ENCODE peak calls at places on chromosomes 12 and 14, in six cellular contexts. One of them, this sample, is unnamed.

GRCh38 chr14:64720190-64720589 is 16.0 kb downstream of the PLEKHG3 start:
- DNase-seq in A549: peak; percentile 91
- DNase-seq in MM.1S: no peak
- DNase-seq in transverse colon: peak; percentile 81
- DNase-seq in lower lobe of right lung: no peak
- DNase-seq in GM06990: no peak
- DNase-seq in this sample: peak; percentile 66

GRCh38 chr12:59650594-59651229 is 54.9 kb downstream of the SLC16A7 start:
- DNase-seq in A549: no peak
- DNase-seq in MM.1S: no peak
- DNase-seq in transverse colon: no peak
- DNase-seq in lower lobe of right lung: no peak
- DNase-seq in GM06990: no peak
- DNase-seq in this sample: no peak

GRCh38 chr12:56271031-56271430 is 4.3 kb downstream of the COQ10A start:
- DNase-seq in A549: peak; percentile 50
- DNase-seq in MM.1S: no peak
- DNase-seq in transverse colon: no peak
- DNase-seq in lower lobe of right lung: no peak
- DNase-seq in GM06990: no peak
- DNase-seq in this sample: peak; percentile 31

GRCh38 chr14:92443741-92444140 is 69.8 kb upstream of the RIN3 start:
- DNase-seq in A549: no peak
- DNase-seq in MM.1S: no peak
- DNase-seq in transverse colon: no peak
- DNase-seq in lower lobe of right lung: no peak
- DNase-seq in GM06990: no peak
- DNase-seq in this sample: no peak

GRCh38 chr14:59600211-59600945 is 23.8 kb upstream of the CCDC175 start:
- DNase-seq in A549: no peak
- DNase-seq in MM.1S: no peak
- DNase-seq in transverse colon: no peak
- DNase-seq in lower lobe of right lung: no peak
- DNase-seq in GM06990: no peak
- DNase-seq in this sample: no peak

GRCh38 chr14:64213079-64213478 is 81.1 kb downstream of the ESR2 start:
- DNase-seq in A549: no peak
- DNase-seq in MM.1S: no peak
- DNase-seq in transverse colon: no peak
- DNase-seq in lower lobe of right lung: peak; percentile 61
- DNase-seq in GM06990: no peak
- DNase-seq in this sample: peak; percentile 9

GRCh38 chr14:100115726-100116125 is 43.7 kb downstream of the DEGS2 start:
- DNase-seq in A549: no peak
- DNase-seq in MM.1S: no peak
- DNase-seq in transverse colon: no peak
- DNase-seq in lower lobe of right lung: no peak
- DNase-seq in GM06990: no peak
- DNase-seq in this sample: no peak

GRCh38 chr12:6852651-6853354 is 853 bp downstream of the USP5 start:
- DNase-seq in A549: peak; percentile 48
- DNase-seq in MM.1S: peak; percentile 63
- DNase-seq in transverse colon: peak; percentile 50
- DNase-seq in lower lobe of right lung: no peak
- DNase-seq in GM06990: peak; percentile 51
- DNase-seq in this sample: peak; percentile 82

GRCh38 chr14:20118795-20119194 is 8.3 kb downstream of the OR4K17 start:
- DNase-seq in A549: no peak
- DNase-seq in MM.1S: no peak
- DNase-seq in transverse colon: no peak
- DNase-seq in lower lobe of right lung: no peak
- DNase-seq in GM06990: no peak
- DNase-seq in this sample: no peak

GRCh38 chr12:76346798-76347420 is 1.3 kb downstream of the BBS10 start:
- DNase-seq in A549: no peak
- DNase-seq in MM.1S: peak; percentile 63
- DNase-seq in transverse colon: no peak
- DNase-seq in lower lobe of right lung: no peak
- DNase-seq in GM06990: peak; percentile 18
- DNase-seq in this sample: peak; percentile 77

GRCh38 chr12:499837-500458 is 40.2 kb downstream of the B4GALNT3 start:
- DNase-seq in A549: no peak
- DNase-seq in MM.1S: no peak
- DNase-seq in transverse colon: no peak
- DNase-seq in lower lobe of right lung: no peak
- DNase-seq in GM06990: no peak
- DNase-seq in this sample: no peak

GRCh38 chr14:75826599-75826998 is 155.2 kb downstream of the TGFB3 start:
- DNase-seq in A549: no peak
- DNase-seq in MM.1S: no peak
- DNase-seq in transverse colon: no peak
- DNase-seq in lower lobe of right lung: no peak
- DNase-seq in GM06990: no peak
- DNase-seq in this sample: peak; percentile 31

GRCh38 chr12:1939316-1939715 is 20.9 kb upstream of the CACNA2D4 start:
- DNase-seq in A549: no peak
- DNase-seq in MM.1S: no peak
- DNase-seq in transverse colon: no peak
- DNase-seq in lower lobe of right lung: no peak
- DNase-seq in GM06990: no peak
- DNase-seq in this sample: no peak

GRCh38 chr14:93430889-93431670 is at the start of gene UNC79:
- DNase-seq in A549: no peak
- DNase-seq in MM.1S: no peak
- DNase-seq in transverse colon: no peak
- DNase-seq in lower lobe of right lung: no peak
- DNase-seq in GM06990: no peak
- DNase-seq in this sample: no peak

GRCh38 chr14:95514131-95515079 is 2.0 kb downstream of the SYNE3 start:
- DNase-seq in A549: no peak
- DNase-seq in MM.1S: peak; percentile 45
- DNase-seq in transverse colon: no peak
- DNase-seq in lower lobe of right lung: peak; percentile 54
- DNase-seq in GM06990: no peak
- DNase-seq in this sample: no peak

GRCh38 chr14:74368026-74368425 is 19.8 kb downstream of the VRTN start:
- DNase-seq in A549: no peak
- DNase-seq in MM.1S: no peak
- DNase-seq in transverse colon: no peak
- DNase-seq in lower lobe of right lung: no peak
- DNase-seq in GM06990: no peak
- DNase-seq in this sample: no peak

DNA sequence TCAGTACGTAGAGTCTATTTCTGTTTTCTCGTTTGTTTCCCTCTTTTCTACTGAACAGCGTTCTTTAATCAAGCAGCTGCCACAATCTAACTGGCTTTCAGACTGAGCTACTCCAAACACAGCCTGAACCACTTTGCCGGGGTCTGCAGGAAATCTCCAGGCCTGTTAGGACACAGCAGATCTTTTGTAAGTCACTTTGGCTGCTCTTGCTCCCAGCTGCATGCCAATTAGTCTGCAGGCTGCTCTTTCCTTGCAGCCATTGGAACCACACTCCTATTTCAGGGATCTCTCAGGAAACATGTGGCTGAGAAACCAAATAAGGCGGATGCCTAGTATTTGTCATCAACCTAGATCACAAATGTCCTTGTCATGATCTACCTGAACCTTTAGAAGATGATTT is 73.6 kb downstream of the TMTC1 start:
- DNase-seq in A549: no peak
- DNase-seq in MM.1S: no peak
- DNase-seq in transverse colon: no peak
- DNase-seq in lower lobe of right lung: no peak
- DNase-seq in GM06990: no peak
- DNase-seq in this sample: no peak
- H3K4me3 ChIP-seq in A549: no peak overlapping the region
- H3K4me3 ChIP-seq in MM.1S: no peak overlapping the region
- H3K4me3 ChIP-seq in transverse colon: no peak overlapping the region
- H3K4me3 ChIP-seq in lower lobe of right lung: no peak overlapping the region
- H3K4me3 ChIP-seq in GM06990: no peak overlapping the region
- H3K4me3 ChIP-seq in this sample: no peak overlapping the region

GRCh38 chr12:5428332-5429221 is 3.3 kb upstream of the NTF3 start:
- DNase-seq in A549: no peak
- DNase-seq in MM.1S: no peak
- DNase-seq in transverse colon: no peak
- DNase-seq in lower lobe of right lung: no peak
- DNase-seq in GM06990: no peak
- DNase-seq in this sample: peak; percentile 60
- TF ChIP-seq CTCF in A549: no peak
- TF ChIP-seq CTCF in MM.1S: peak; percentile 32
- TF ChIP-seq CTCF in transverse colon: peak; percentile 39
- TF ChIP-seq CTCF in lower lobe of right lung: peak; percentile 45
- TF ChIP-seq CTCF in GM06990: no peak
- TF ChIP-seq CTCF in this sample: peak; percentile 82

DNA sequence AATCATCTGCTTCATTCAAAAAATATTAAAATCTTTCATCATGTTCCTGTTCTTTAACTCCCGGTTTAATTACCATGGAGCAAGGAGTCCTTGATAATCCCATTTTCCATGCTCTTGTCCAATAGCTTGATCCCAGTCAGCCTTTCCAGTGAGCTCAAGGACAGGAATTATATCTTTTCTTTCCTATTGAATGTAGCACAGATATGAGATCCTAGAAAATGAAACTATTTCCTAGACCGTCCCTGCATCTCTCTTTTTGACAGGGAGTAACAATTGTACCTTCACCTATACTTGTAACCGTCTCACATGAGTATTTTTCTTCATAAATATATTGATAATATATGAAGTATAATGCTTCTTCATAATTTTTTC is 35.6 kb downstream of the PIK3C2G start:
- DNase-seq in A549: no peak
- DNase-seq in MM.1S: no peak
- DNase-seq in transverse colon: no peak
- DNase-seq in lower lobe of right lung: no peak
- DNase-seq in GM06990: no peak
- DNase-seq in this sample: no peak
- H3K4me3 ChIP-seq in A549: peak overlapping the region; percentile 31
- H3K4me3 ChIP-seq in MM.1S: no peak overlapping the region
- H3K4me3 ChIP-seq in transverse colon: no peak overlapping the region
- H3K4me3 ChIP-seq in lower lobe of right lung: peak overlapping the region; percentile 25
- H3K4me3 ChIP-seq in GM06990: no peak overlapping the region
- H3K4me3 ChIP-seq in this sample: peak overlapping the region; percentile 24

GRCh38 chr12:130192667-130193345 is 30.5 kb downstream of the FZD10 start:
- DNase-seq in A549: no peak
- DNase-seq in MM.1S: no peak
- DNase-seq in transverse colon: no peak
- DNase-seq in lower lobe of right lung: no peak
- DNase-seq in GM06990: no peak
- DNase-seq in this sample: no peak
- TF ChIP-seq CTCF in A549: no peak
- TF ChIP-seq CTCF in MM.1S: no peak
- TF ChIP-seq CTCF in transverse colon: no peak
- TF ChIP-seq CTCF in lower lobe of right lung: no peak
- TF ChIP-seq CTCF in GM06990: no peak
- TF ChIP-seq CTCF in this sample: no peak

GRCh38 chr14:68420354-68420753 is 372.5 kb downstream of the ZFP36L1 start:
- DNase-seq in A549: no peak
- DNase-seq in MM.1S: no peak
- DNase-seq in transverse colon: no peak
- DNase-seq in lower lobe of right lung: no peak
- DNase-seq in GM06990: no peak
- DNase-seq in this sample: no peak
- H3K4me3 ChIP-seq in A549: no peak overlapping the region
- H3K4me3 ChIP-seq in MM.1S: no peak overlapping the region
- H3K4me3 ChIP-seq in transverse colon: no peak overlapping the region
- H3K4me3 ChIP-seq in lower lobe of right lung: no peak overlapping the region
- H3K4me3 ChIP-seq in GM06990: no peak overlapping the region
- H3K4me3 ChIP-seq in this sample: no peak overlapping the region

GRCh38 chr12:18556081-18556645 is 181.6 kb downstream of the PLCZ1 start:
- DNase-seq in A549: no peak
- DNase-seq in MM.1S: no peak
- DNase-seq in transverse colon: no peak
- DNase-seq in lower lobe of right lung: no peak
- DNase-seq in GM06990: no peak
- DNase-seq in this sample: no peak

GRCh38 chr12:18549598-18549997 is 188.2 kb downstream of the PLCZ1 start:
- DNase-seq in A549: no peak
- DNase-seq in MM.1S: no peak
- DNase-seq in transverse colon: no peak
- DNase-seq in lower lobe of right lung: no peak
- DNase-seq in GM06990: no peak
- DNase-seq in this sample: no peak

GRCh38 chr12:18551703-18552102 is 186.1 kb downstream of the PLCZ1 start:
- DNase-seq in A549: no peak
- DNase-seq in MM.1S: no peak
- DNase-seq in transverse colon: no peak
- DNase-seq in lower lobe of right lung: no peak
- DNase-seq in GM06990: no peak
- DNase-seq in this sample: no peak

DNA sequence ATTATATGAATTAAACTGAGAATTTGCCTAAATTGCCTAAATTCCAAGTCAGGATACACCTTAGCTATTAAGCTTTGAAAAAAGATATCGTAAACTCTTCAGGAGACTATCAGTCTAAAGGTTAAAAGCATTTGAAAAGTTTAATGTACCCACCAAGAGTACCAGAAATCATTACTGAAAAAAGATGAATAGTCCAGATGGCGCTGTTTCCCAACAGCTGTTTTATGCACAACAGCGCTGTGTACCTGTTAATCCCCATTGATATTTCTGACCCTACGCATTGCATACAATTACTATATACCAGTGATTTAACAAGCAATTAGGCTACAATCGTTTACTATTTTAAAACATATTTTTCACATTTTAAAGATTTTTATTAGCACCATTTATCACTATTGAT is 185.0 kb downstream of the PLCZ1 start:
- DNase-seq in A549: no peak
- DNase-seq in MM.1S: no peak
- DNase-seq in transverse colon: no peak
- DNase-seq in lower lobe of right lung: no peak
- DNase-seq in GM06990: no peak
- DNase-seq in this sample: no peak
- TF ChIP-seq CTCF in A549: peak; percentile 12
- TF ChIP-seq CTCF in MM.1S: no peak
- TF ChIP-seq CTCF in transverse colon: no peak
- TF ChIP-seq CTCF in lower lobe of right lung: no peak
- TF ChIP-seq CTCF in GM06990: no peak
- TF ChIP-seq CTCF in this sample: no peak

GRCh38 chr14:31951638-31951964 is 125.5 kb upstream of the ARHGAP5 start:
- DNase-seq in A549: no peak
- DNase-seq in MM.1S: no peak
- DNase-seq in transverse colon: no peak
- DNase-seq in lower lobe of right lung: no peak
- DNase-seq in GM06990: no peak
- DNase-seq in this sample: no peak
- H3K4me3 ChIP-seq in A549: no peak overlapping the region
- H3K4me3 ChIP-seq in MM.1S: no peak overlapping the region
- H3K4me3 ChIP-seq in transverse colon: no peak overlapping the region
- H3K4me3 ChIP-seq in lower lobe of right lung: no peak overlapping the region
- H3K4me3 ChIP-seq in GM06990: no peak overlapping the region
- H3K4me3 ChIP-seq in this sample: no peak overlapping the region

This sample was measured in AG10803.